ENCODE peak calls at places on chromosome 1, in five cellular contexts. R, N, P, E and T are unnamed samples.

GRCh38 chr1:24047101-24047459 is 64.9 kb downstream of the MYOM3 start:
- DNase-seq in R (no peak), N (no peak), P (no peak), E (no peak), T (peak)

GRCh38 chr1:221845650-221846371 is 103.9 kb upstream of the DUSP10 start:
- DNase-seq in R (no peak), N (no peak), P (no peak), E (no peak), T (no peak)

GRCh38 chr1:42319128-42319851 is 15.7 kb downstream of the FOXJ3 start:
- DNase-seq in R (no peak), N (no peak), P (no peak), E (no peak), T (peak)

GRCh38 chr1:204442376-204443259 is 31.0 kb upstream of the PPP1R15B start:
- DNase-seq in R (no peak), N (no peak), P (peak), E (no peak), T (peak)

GRCh38 chr1:23904748-23905357 is 8.3 kb downstream of the CNR2 start:
- DNase-seq in R (no peak), N (no peak), P (no peak), E (no peak), T (no peak)

GRCh38 chr1:228487336-228488106 is at the start of gene RNF187:
- DNase-seq in R (peak), N (peak), P (peak), E (peak), T (no peak)

GRCh38 chr1:95117207-95118018 is at the start of gene TLCD4:
- DNase-seq in R (peak), N (peak), P (no peak), E (peak), T (peak)

GRCh38 chr1:167934407-167935251 is 1.9 kb upstream of the DCAF6 start:
- DNase-seq in R (no peak), N (no peak), P (no peak), E (no peak), T (peak)

GRCh38 chr1:113768916-113769598 is 9.8 kb upstream of the PHTF1 start:
- DNase-seq in R (peak), N (no peak), P (no peak), E (no peak), T (no peak)

GRCh38 chr1:90850925-90851710 is 134.0 kb upstream of the BARHL2 start:
- DNase-seq in R (peak), N (peak), P (peak), E (peak), T (peak)

GRCh38 chr1:59485171-59485570 is 188.3 kb downstream of the FGGY start:
- DNase-seq in R (no peak), N (no peak), P (no peak), E (no peak), T (no peak)

GRCh38 chr1:182120411-182121258 is 59.1 kb upstream of the ZNF648 start:
- DNase-seq in R (no peak), N (no peak), P (no peak), E (no peak), T (peak)

GRCh38 chr1:25174730-25175612 is 57.3 kb downstream of the SYF2 start:
- DNase-seq in R (no peak), N (no peak), P (no peak), E (no peak), T (no peak)